ENCODE peak calls at places on chromosome 13, in seven cellular contexts. One of them, this sample, is unnamed.

GRCh38 chr13:97141564-97142005 is 80.5 kb upstream of the MBNL2 start:
- DNase-seq in GM12892: no peak
- DNase-seq in T-helper 2 cell: no peak
- DNase-seq in mucosa of descending colon: peak
- DNase-seq in pulmonary artery endothelial cell: peak
- DNase-seq in psoas muscle: no peak
- DNase-seq in fibroblast of the conjunctiva: peak
- DNase-seq in this sample: peak

GRCh38 chr13:112708560-112709240 is 18.9 kb downstream of the ATP11A start:
- DNase-seq in GM12892: no peak
- DNase-seq in T-helper 2 cell: no peak
- DNase-seq in mucosa of descending colon: no peak
- DNase-seq in pulmonary artery endothelial cell: no peak
- DNase-seq in psoas muscle: peak
- DNase-seq in fibroblast of the conjunctiva: no peak
- DNase-seq in this sample: no peak

GRCh38 chr13:84037937-84038464 is 155.7 kb upstream of the SLITRK1 start:
- DNase-seq in GM12892: no peak
- DNase-seq in T-helper 2 cell: no peak
- DNase-seq in mucosa of descending colon: no peak
- DNase-seq in pulmonary artery endothelial cell: no peak
- DNase-seq in psoas muscle: no peak
- DNase-seq in fibroblast of the conjunctiva: no peak
- DNase-seq in this sample: no peak

GRCh38 chr13:50914848-50915247 is 5.3 kb downstream of the RNASEH2B start:
- DNase-seq in GM12892: no peak
- DNase-seq in T-helper 2 cell: no peak
- DNase-seq in mucosa of descending colon: no peak
- DNase-seq in pulmonary artery endothelial cell: no peak
- DNase-seq in psoas muscle: no peak
- DNase-seq in fibroblast of the conjunctiva: no peak
- DNase-seq in this sample: no peak

GRCh38 chr13:95296326-95296939 is 4.8 kb downstream of the ABCC4 start:
- DNase-seq in GM12892: no peak
- DNase-seq in T-helper 2 cell: no peak
- DNase-seq in mucosa of descending colon: peak
- DNase-seq in pulmonary artery endothelial cell: no peak
- DNase-seq in psoas muscle: peak
- DNase-seq in fibroblast of the conjunctiva: no peak
- DNase-seq in this sample: no peak

GRCh38 chr13:75217949-75218348 is 264.0 kb downstream of the TBC1D4 start:
- DNase-seq in GM12892: no peak
- DNase-seq in T-helper 2 cell: no peak
- DNase-seq in mucosa of descending colon: no peak
- DNase-seq in pulmonary artery endothelial cell: no peak
- DNase-seq in psoas muscle: no peak
- DNase-seq in fibroblast of the conjunctiva: peak
- DNase-seq in this sample: peak

GRCh38 chr13:89900104-89900760 is 1447.3 kb upstream of the MIR17HG start:
- DNase-seq in GM12892: no peak
- DNase-seq in T-helper 2 cell: no peak
- DNase-seq in mucosa of descending colon: no peak
- DNase-seq in pulmonary artery endothelial cell: no peak
- DNase-seq in psoas muscle: no peak
- DNase-seq in fibroblast of the conjunctiva: no peak
- DNase-seq in this sample: peak

GRCh38 chr13:24745861-24746617 is 17.9 kb upstream of the RNF17 start:
- DNase-seq in GM12892: no peak
- DNase-seq in T-helper 2 cell: no peak
- DNase-seq in mucosa of descending colon: no peak
- DNase-seq in pulmonary artery endothelial cell: no peak
- DNase-seq in psoas muscle: no peak
- DNase-seq in fibroblast of the conjunctiva: no peak
- DNase-seq in this sample: no peak

GRCh38 chr13:65787087-65787486 is 1443.0 kb downstream of the PCDH9 start:
- DNase-seq in GM12892: no peak
- DNase-seq in T-helper 2 cell: no peak
- DNase-seq in mucosa of descending colon: no peak
- DNase-seq in pulmonary artery endothelial cell: no peak
- DNase-seq in psoas muscle: no peak
- DNase-seq in fibroblast of the conjunctiva: no peak
- DNase-seq in this sample: no peak

GRCh38 chr13:33610471-33611015 is 207.4 kb upstream of the RFC3 start:
- DNase-seq in GM12892: no peak
- DNase-seq in T-helper 2 cell: peak
- DNase-seq in mucosa of descending colon: peak
- DNase-seq in pulmonary artery endothelial cell: no peak
- DNase-seq in psoas muscle: peak
- DNase-seq in fibroblast of the conjunctiva: no peak
- DNase-seq in this sample: no peak

GRCh38 chr13:97976551-97977375 is 23.3 kb downstream of the IPO5 start:
- DNase-seq in GM12892: peak
- DNase-seq in T-helper 2 cell: peak
- DNase-seq in mucosa of descending colon: no peak
- DNase-seq in pulmonary artery endothelial cell: no peak
- DNase-seq in psoas muscle: peak
- DNase-seq in fibroblast of the conjunctiva: no peak
- DNase-seq in this sample: no peak

GRCh38 chr13:33140161-33140560 is 123.9 kb downstream of the KL start:
- DNase-seq in GM12892: no peak
- DNase-seq in T-helper 2 cell: no peak
- DNase-seq in mucosa of descending colon: no peak
- DNase-seq in pulmonary artery endothelial cell: no peak
- DNase-seq in psoas muscle: no peak
- DNase-seq in fibroblast of the conjunctiva: no peak
- DNase-seq in this sample: peak

GRCh38 chr13:99074693-99075092 is 96.8 kb upstream of the DOCK9 start:
- DNase-seq in GM12892: no peak
- DNase-seq in T-helper 2 cell: no peak
- DNase-seq in mucosa of descending colon: no peak
- DNase-seq in pulmonary artery endothelial cell: no peak
- DNase-seq in psoas muscle: no peak
- DNase-seq in fibroblast of the conjunctiva: no peak
- DNase-seq in this sample: no peak

GRCh38 chr13:45242070-45242469 is 41.2 kb upstream of the KCTD4 start:
- DNase-seq in GM12892: no peak
- DNase-seq in T-helper 2 cell: no peak
- DNase-seq in mucosa of descending colon: no peak
- DNase-seq in pulmonary artery endothelial cell: no peak
- DNase-seq in psoas muscle: no peak
- DNase-seq in fibroblast of the conjunctiva: peak
- DNase-seq in this sample: peak

GRCh38 chr13:27665333-27665732 is 43.6 kb downstream of the POLR1D start:
- DNase-seq in GM12892: no peak
- DNase-seq in T-helper 2 cell: no peak
- DNase-seq in mucosa of descending colon: no peak
- DNase-seq in pulmonary artery endothelial cell: no peak
- DNase-seq in psoas muscle: no peak
- DNase-seq in fibroblast of the conjunctiva: no peak
- DNase-seq in this sample: no peak

GRCh38 chr13:93147293-93147645 is 79.3 kb upstream of the GPC6 start:
- DNase-seq in GM12892: no peak
- DNase-seq in T-helper 2 cell: no peak
- DNase-seq in mucosa of descending colon: no peak
- DNase-seq in pulmonary artery endothelial cell: no peak
- DNase-seq in psoas muscle: no peak
- DNase-seq in fibroblast of the conjunctiva: no peak
- DNase-seq in this sample: no peak

GRCh38 chr13:59906413-59907027 is 257.2 kb downstream of the DIAPH3 start:
- DNase-seq in GM12892: no peak
- DNase-seq in T-helper 2 cell: no peak
- DNase-seq in mucosa of descending colon: no peak
- DNase-seq in pulmonary artery endothelial cell: peak
- DNase-seq in psoas muscle: no peak
- DNase-seq in fibroblast of the conjunctiva: peak
- DNase-seq in this sample: no peak

GRCh38 chr13:51638497-51638871 is 54.2 kb downstream of the WDFY2 start:
- DNase-seq in GM12892: no peak
- DNase-seq in T-helper 2 cell: no peak
- DNase-seq in mucosa of descending colon: no peak
- DNase-seq in pulmonary artery endothelial cell: no peak
- DNase-seq in psoas muscle: no peak
- DNase-seq in fibroblast of the conjunctiva: no peak
- DNase-seq in this sample: no peak

GRCh38 chr13:94157705-94158218 is 321.7 kb downstream of the DCT start:
- DNase-seq in GM12892: no peak
- DNase-seq in T-helper 2 cell: no peak
- DNase-seq in mucosa of descending colon: no peak
- DNase-seq in pulmonary artery endothelial cell: no peak
- DNase-seq in psoas muscle: no peak
- DNase-seq in fibroblast of the conjunctiva: peak
- DNase-seq in this sample: peak

GRCh38 chr13:85588359-85588758 is 210.9 kb downstream of the SLITRK6 start:
- DNase-seq in GM12892: no peak
- DNase-seq in T-helper 2 cell: no peak
- DNase-seq in mucosa of descending colon: no peak
- DNase-seq in pulmonary artery endothelial cell: no peak
- DNase-seq in psoas muscle: no peak
- DNase-seq in fibroblast of the conjunctiva: no peak
- DNase-seq in this sample: no peak

GRCh38 chr13:48138270-48138669 is 43.4 kb upstream of the MED4 start:
- DNase-seq in GM12892: no peak
- DNase-seq in T-helper 2 cell: no peak
- DNase-seq in mucosa of descending colon: no peak
- DNase-seq in pulmonary artery endothelial cell: no peak
- DNase-seq in psoas muscle: no peak
- DNase-seq in fibroblast of the conjunctiva: no peak
- DNase-seq in this sample: no peak

GRCh38 chr13:20000062-20000552 is 41.6 kb downstream of the ZMYM2 start:
- DNase-seq in GM12892: no peak
- DNase-seq in T-helper 2 cell: no peak
- DNase-seq in mucosa of descending colon: no peak
- DNase-seq in pulmonary artery endothelial cell: no peak
- DNase-seq in psoas muscle: no peak
- DNase-seq in fibroblast of the conjunctiva: no peak
- DNase-seq in this sample: no peak

GRCh38 chr13:30045916-30046704 is 195.7 kb upstream of the UBL3 start:
- DNase-seq in GM12892: no peak
- DNase-seq in T-helper 2 cell: no peak
- DNase-seq in mucosa of descending colon: no peak
- DNase-seq in pulmonary artery endothelial cell: no peak
- DNase-seq in psoas muscle: no peak
- DNase-seq in fibroblast of the conjunctiva: no peak
- DNase-seq in this sample: peak

GRCh38 chr13:58318495-58319167 is 687.1 kb downstream of the PCDH17 start:
- DNase-seq in GM12892: no peak
- DNase-seq in T-helper 2 cell: no peak
- DNase-seq in mucosa of descending colon: no peak
- DNase-seq in pulmonary artery endothelial cell: no peak
- DNase-seq in psoas muscle: no peak
- DNase-seq in fibroblast of the conjunctiva: no peak
- DNase-seq in this sample: no peak

GRCh38 chr13:94595006-94595942 is 678 bp downstream of the TGDS start:
- DNase-seq in GM12892: peak
- DNase-seq in T-helper 2 cell: no peak
- DNase-seq in mucosa of descending colon: peak
- DNase-seq in pulmonary artery endothelial cell: no peak
- DNase-seq in psoas muscle: peak
- DNase-seq in fibroblast of the conjunctiva: no peak
- DNase-seq in this sample: no peak

GRCh38 chr13:63425131-63425530 is 2009.5 kb upstream of the PCDH20 start:
- DNase-seq in GM12892: no peak
- DNase-seq in T-helper 2 cell: no peak
- DNase-seq in mucosa of descending colon: no peak
- DNase-seq in pulmonary artery endothelial cell: no peak
- DNase-seq in psoas muscle: no peak
- DNase-seq in fibroblast of the conjunctiva: no peak
- DNase-seq in this sample: no peak

GRCh38 chr13:110965038-110965754 is 50.3 kb upstream of the ANKRD10 start:
- DNase-seq in GM12892: no peak
- DNase-seq in T-helper 2 cell: no peak
- DNase-seq in mucosa of descending colon: no peak
- DNase-seq in pulmonary artery endothelial cell: no peak
- DNase-seq in psoas muscle: no peak
- DNase-seq in fibroblast of the conjunctiva: peak
- DNase-seq in this sample: no peak

This sample was measured in skeletal muscle cell.